ENCODE peak calls at places on chromosomes 5 and 9, in six cellular contexts. One of them, this sample, is unnamed.

GRCh38 chr5:90170231-90170630 is 239.3 kb downstream of the CETN3 start:
- DNase-seq in iPS DF 19.7: no peak
- DNase-seq in pulmonary artery endothelial cell: no peak
- DNase-seq in KBM-7: no peak
- DNase-seq in dorsolateral prefrontal cortex: no peak
- DNase-seq in OCI-LY7: no peak
- DNase-seq in this sample: no peak

GRCh38 chr9:131579789-131580211 is 34.5 kb downstream of the PRRT1B start:
- DNase-seq in OCI-LY7: no peak
- DNase-seq in pulmonary artery endothelial cell: no peak
- DNase-seq in dorsolateral prefrontal cortex: peak
- DNase-seq in iPS DF 19.7: no peak
- DNase-seq in KBM-7: no peak
- DNase-seq in this sample: no peak

GRCh38 chr9:109517798-109518435 is 19.8 kb upstream of the PTPN3 start:
- DNase-seq in dorsolateral prefrontal cortex: no peak
- DNase-seq in KBM-7: no peak
- DNase-seq in iPS DF 19.7: no peak
- DNase-seq in pulmonary artery endothelial cell: no peak
- DNase-seq in OCI-LY7: no peak
- DNase-seq in this sample: no peak

GRCh38 chr5:145509336-145510150 is 325.6 kb downstream of the PRELID2 start:
- DNase-seq in KBM-7: no peak
- DNase-seq in pulmonary artery endothelial cell: no peak
- DNase-seq in OCI-LY7: no peak
- DNase-seq in dorsolateral prefrontal cortex: no peak
- DNase-seq in iPS DF 19.7: no peak
- DNase-seq in this sample: peak

GRCh38 chr5:173592050-173592669 is 24.3 kb downstream of the BOD1 start:
- DNase-seq in KBM-7: peak
- DNase-seq in dorsolateral prefrontal cortex: no peak
- DNase-seq in iPS DF 19.7: no peak
- DNase-seq in OCI-LY7: peak
- DNase-seq in pulmonary artery endothelial cell: no peak
- DNase-seq in this sample: no peak

GRCh38 chr5:125558466-125558865 is 812.0 kb upstream of the ZNF608 start:
- DNase-seq in dorsolateral prefrontal cortex: no peak
- DNase-seq in KBM-7: no peak
- DNase-seq in pulmonary artery endothelial cell: no peak
- DNase-seq in iPS DF 19.7: no peak
- DNase-seq in OCI-LY7: no peak
- DNase-seq in this sample: peak

GRCh38 chr5:41212935-41213334 is 397 bp downstream of the C6 start:
- DNase-seq in KBM-7: no peak
- DNase-seq in pulmonary artery endothelial cell: no peak
- DNase-seq in OCI-LY7: no peak
- DNase-seq in iPS DF 19.7: no peak
- DNase-seq in dorsolateral prefrontal cortex: no peak
- DNase-seq in this sample: no peak

GRCh38 chr9:5184776-5185175 is 663 bp downstream of the INSL6 start:
- DNase-seq in dorsolateral prefrontal cortex: no peak
- DNase-seq in pulmonary artery endothelial cell: no peak
- DNase-seq in iPS DF 19.7: no peak
- DNase-seq in KBM-7: no peak
- DNase-seq in OCI-LY7: no peak
- DNase-seq in this sample: no peak

GRCh38 chr5:133489632-133490031 is 122.7 kb downstream of the FSTL4 start:
- DNase-seq in KBM-7: no peak
- DNase-seq in iPS DF 19.7: no peak
- DNase-seq in OCI-LY7: peak
- DNase-seq in pulmonary artery endothelial cell: no peak
- DNase-seq in dorsolateral prefrontal cortex: no peak
- DNase-seq in this sample: no peak

GRCh38 chr5:64930672-64931318 is 162.1 kb downstream of the CWC27 start:
- DNase-seq in pulmonary artery endothelial cell: no peak
- DNase-seq in OCI-LY7: no peak
- DNase-seq in dorsolateral prefrontal cortex: no peak
- DNase-seq in KBM-7: no peak
- DNase-seq in iPS DF 19.7: no peak
- DNase-seq in this sample: no peak

GRCh38 chr9:98124637-98125426 is 5.8 kb upstream of the TRIM14 start:
- DNase-seq in iPS DF 19.7: no peak
- DNase-seq in dorsolateral prefrontal cortex: no peak
- DNase-seq in OCI-LY7: no peak
- DNase-seq in KBM-7: no peak
- DNase-seq in pulmonary artery endothelial cell: no peak
- DNase-seq in this sample: no peak

GRCh38 chr5:65840071-65840470 is 86.3 kb upstream of the ERBIN start:
- DNase-seq in iPS DF 19.7: no peak
- DNase-seq in KBM-7: no peak
- DNase-seq in OCI-LY7: no peak
- DNase-seq in dorsolateral prefrontal cortex: no peak
- DNase-seq in pulmonary artery endothelial cell: no peak
- DNase-seq in this sample: no peak

GRCh38 chr9:108142504-108143201 is 653.1 kb upstream of the KLF4 start:
- DNase-seq in pulmonary artery endothelial cell: peak
- DNase-seq in KBM-7: no peak
- DNase-seq in iPS DF 19.7: no peak
- DNase-seq in OCI-LY7: no peak
- DNase-seq in dorsolateral prefrontal cortex: peak
- DNase-seq in this sample: peak

GRCh38 chr5:59380350-59380951 is 513.1 kb downstream of the PDE4D start:
- DNase-seq in pulmonary artery endothelial cell: peak
- DNase-seq in dorsolateral prefrontal cortex: no peak
- DNase-seq in iPS DF 19.7: no peak
- DNase-seq in KBM-7: peak
- DNase-seq in OCI-LY7: peak
- DNase-seq in this sample: peak

GRCh38 chr5:132459983-132460834 is 30.4 kb downstream of the IRF1 start:
- DNase-seq in pulmonary artery endothelial cell: no peak
- DNase-seq in iPS DF 19.7: no peak
- DNase-seq in OCI-LY7: peak
- DNase-seq in dorsolateral prefrontal cortex: no peak
- DNase-seq in KBM-7: peak
- DNase-seq in this sample: peak

GRCh38 chr5:98975223-98975622 is 46.4 kb upstream of the CHD1 start:
- DNase-seq in OCI-LY7: no peak
- DNase-seq in iPS DF 19.7: no peak
- DNase-seq in dorsolateral prefrontal cortex: no peak
- DNase-seq in pulmonary artery endothelial cell: no peak
- DNase-seq in KBM-7: no peak
- DNase-seq in this sample: no peak

GRCh38 chr5:56516936-56517521 is 283.9 kb upstream of the ANKRD55 start:
- DNase-seq in OCI-LY7: no peak
- DNase-seq in KBM-7: peak
- DNase-seq in iPS DF 19.7: no peak
- DNase-seq in dorsolateral prefrontal cortex: no peak
- DNase-seq in pulmonary artery endothelial cell: no peak
- DNase-seq in this sample: peak

GRCh38 chr5:36447776-36448175 is 146.1 kb upstream of the RANBP3L start:
- DNase-seq in OCI-LY7: no peak
- DNase-seq in dorsolateral prefrontal cortex: no peak
- DNase-seq in iPS DF 19.7: no peak
- DNase-seq in pulmonary artery endothelial cell: no peak
- DNase-seq in KBM-7: no peak
- DNase-seq in this sample: no peak

GRCh38 chr9:107750741-107751521 is 261.4 kb upstream of the KLF4 start:
- DNase-seq in pulmonary artery endothelial cell: peak
- DNase-seq in dorsolateral prefrontal cortex: peak
- DNase-seq in OCI-LY7: no peak
- DNase-seq in KBM-7: no peak
- DNase-seq in iPS DF 19.7: no peak
- DNase-seq in this sample: peak

GRCh38 chr5:443239-444151 is 519 bp downstream of the EXOC3 start:
- DNase-seq in iPS DF 19.7: no peak
- DNase-seq in pulmonary artery endothelial cell: no peak
- DNase-seq in dorsolateral prefrontal cortex: no peak
- DNase-seq in KBM-7: no peak
- DNase-seq in OCI-LY7: peak
- DNase-seq in this sample: no peak

GRCh38 chr5:82363524-82363923 is 85.4 kb upstream of the RPS23 start:
- DNase-seq in dorsolateral prefrontal cortex: no peak
- DNase-seq in KBM-7: no peak
- DNase-seq in OCI-LY7: no peak
- DNase-seq in iPS DF 19.7: no peak
- DNase-seq in pulmonary artery endothelial cell: no peak
- DNase-seq in this sample: no peak

GRCh38 chr5:141135030-141135717 is at the start of gene PCDHB5:
- DNase-seq in KBM-7: peak
- DNase-seq in dorsolateral prefrontal cortex: no peak
- DNase-seq in iPS DF 19.7: no peak
- DNase-seq in OCI-LY7: no peak
- DNase-seq in pulmonary artery endothelial cell: no peak
- DNase-seq in this sample: peak

GRCh38 chr9:131422241-131422792 is 28.4 kb downstream of the PRRC2B start:
- DNase-seq in KBM-7: no peak
- DNase-seq in OCI-LY7: no peak
- DNase-seq in iPS DF 19.7: no peak
- DNase-seq in dorsolateral prefrontal cortex: peak
- DNase-seq in pulmonary artery endothelial cell: no peak
- DNase-seq in this sample: no peak

GRCh38 chr5:176559683-176560082 is 10.5 kb downstream of the CDHR2 start:
- DNase-seq in dorsolateral prefrontal cortex: no peak
- DNase-seq in OCI-LY7: peak
- DNase-seq in iPS DF 19.7: no peak
- DNase-seq in pulmonary artery endothelial cell: no peak
- DNase-seq in KBM-7: no peak
- DNase-seq in this sample: no peak

GRCh38 chr9:126516936-126517750 is 96.6 kb upstream of the LMX1B start:
- DNase-seq in pulmonary artery endothelial cell: peak
- DNase-seq in iPS DF 19.7: no peak
- DNase-seq in OCI-LY7: peak
- DNase-seq in KBM-7: peak
- DNase-seq in dorsolateral prefrontal cortex: no peak
- DNase-seq in this sample: peak

This sample was measured in mesenchymal stem cell.